ENCODE peak calls at places on chromosomes 4 and X, in seven cellular contexts. K is GM10248; X is brain microvascular endothelial cell; S is fibroblast of lung; C is thoracic aorta; R is adrenal gland; F is CD4-positive, alpha-beta T cell. W is an unnamed sample.

GRCh38 chr4:17701882-17702281 is 79.5 kb downstream of the FAM184B start:
- DNase-seq in K (no peak), X (no peak), S (no peak), C (no peak), R (no peak), F (no peak), W (no peak)

GRCh38 chrX:145825896-145826295 is 8.3 kb downstream of the SLITRK2 start:
- DNase-seq in K (no peak), X (peak; percentile 23), S (peak; percentile 43), C (no peak), R (peak; percentile 27), F (no peak), W (no peak)

GRCh38 chrX:17632942-17633341 is 104.4 kb upstream of the SCML1 start:
- DNase-seq in K (no peak), X (no peak), S (peak; percentile 23), C (no peak), R (no peak), F (no peak), W (no peak)

GRCh38 chr4:111064342-111064993 is 441.6 kb upstream of the PITX2 start:
- DNase-seq in K (no peak), X (peak; percentile 55), S (no peak), C (no peak), R (no peak), F (no peak), W (no peak)

GRCh38 chrX:70468709-70469108 is 24.1 kb downstream of the DLG3 start:
- DNase-seq in K (no peak), X (no peak), S (no peak), C (no peak), R (no peak), F (no peak), W (no peak)

GRCh38 chr4:100257567-100257966 is 67.3 kb upstream of the DDIT4L start:
- DNase-seq in K (no peak), X (no peak), S (no peak), C (no peak), R (no peak), F (no peak), W (no peak)

GRCh38 chrX:17024896-17025295 is 78.4 kb downstream of the REPS2 start:
- DNase-seq in K (no peak), X (no peak), S (peak; percentile 34), C (no peak), R (no peak), F (no peak), W (no peak)

GRCh38 chr4:177442623-177443155 is 452 bp upstream of the AGA start:
- DNase-seq in K (peak; percentile 24), X (no peak), S (no peak), C (no peak), R (peak; percentile 24), F (no peak), W (no peak)

GRCh38 chr4:183320211-183321068 is at the start of gene CLDN22:
- DNase-seq in K (no peak), X (no peak), S (no peak), C (no peak), R (no peak), F (no peak), W (no peak)

GRCh38 chrX:104428231-104428630 is 137.8 kb upstream of the IL1RAPL2 start:
- DNase-seq in K (no peak), X (no peak), S (no peak), C (no peak), R (no peak), F (no peak), W (no peak)

GRCh38 chrX:118392726-118393125 is 46.8 kb downstream of the WDR44 start:
- DNase-seq in K (no peak), X (no peak), S (peak; percentile 44), C (no peak), R (no peak), F (no peak), W (no peak)

GRCh38 chr4:189121336-189121735 is 819.3 kb upstream of the FRG1 start:
- DNase-seq in K (no peak), X (no peak), S (no peak), C (no peak), R (no peak), F (no peak), W (no peak)

GRCh38 chr4:6834867-6835266 is 52.3 kb downstream of the KIAA0232 start:
- DNase-seq in K (no peak), X (peak; percentile 29), S (no peak), C (no peak), R (no peak), F (no peak), W (no peak)

GRCh38 chrX:17435476-17435875 is 60.5 kb downstream of the NHS start:
- DNase-seq in K (no peak), X (no peak), S (no peak), C (no peak), R (no peak), F (no peak), W (no peak)

GRCh38 chrX:13967636-13968035 is 62.1 kb downstream of the GEMIN8 start:
- DNase-seq in K (no peak), X (no peak), S (no peak), C (no peak), R (no peak), F (no peak), W (no peak)

GRCh38 chr4:84503495-84504437 is 4.7 kb upstream of the NKX6-1 start:
- DNase-seq in K (no peak), X (peak; percentile 68), S (peak; percentile 77), C (no peak), R (no peak), F (no peak), W (no peak)

GRCh38 chr4:39346856-39347519 is 19.2 kb downstream of the RFC1 start:
- DNase-seq in K (no peak), X (no peak), S (no peak), C (no peak), R (no peak), F (no peak), W (no peak)

GRCh38 chr4:14180166-14180565 is 552.6 kb upstream of the BOD1L1 start:
- DNase-seq in K (no peak), X (no peak), S (no peak), C (no peak), R (no peak), F (no peak), W (no peak)

GRCh38 chr4:54497947-54498346 is 159.8 kb upstream of the KIT start:
- DNase-seq in K (no peak), X (no peak), S (no peak), C (no peak), R (no peak), F (no peak), W (no peak)

GRCh38 chr4:163284304-163284703 is 48.1 kb downstream of the NPY1R start:
- DNase-seq in K (no peak), X (no peak), S (no peak), C (no peak), R (no peak), F (no peak), W (no peak)

GRCh38 chr4:79413032-79413431 is 5.0 kb upstream of the GK2 start:
- DNase-seq in K (no peak), X (no peak), S (no peak), C (no peak), R (no peak), F (no peak), W (no peak)

GRCh38 chr4:106985830-106986229 is 50.3 kb downstream of the DKK2 start:
- DNase-seq in K (no peak), X (no peak), S (no peak), C (no peak), R (no peak), F (no peak), W (no peak)

GRCh38 chr4:168622600-168622999 is 125.7 kb downstream of the PALLD start:
- DNase-seq in K (no peak), X (no peak), S (no peak), C (no peak), R (no peak), F (no peak), W (no peak)

GRCh38 chrX:37824491-37825224 is 22.7 kb downstream of the DYNLT3 start:
- DNase-seq in K (no peak), X (no peak), S (peak; percentile 29), C (no peak), R (no peak), F (no peak), W (no peak)
- TF ChIP-seq CTCF in K (no peak), X (no peak), S (no peak), C (no peak), R (no peak), F (no peak), W (no peak)

GRCh38 chrX:10165580-10166247 is 8.9 kb downstream of the CLCN4 start:
- DNase-seq in K (peak; percentile 34), X (no peak), S (no peak), C (no peak), R (no peak), F (no peak), W (no peak)
- TF ChIP-seq CTCF in K (no peak), X (no peak), S (no peak), C (no peak), R (no peak), F (no peak), W (no peak)

DNA sequence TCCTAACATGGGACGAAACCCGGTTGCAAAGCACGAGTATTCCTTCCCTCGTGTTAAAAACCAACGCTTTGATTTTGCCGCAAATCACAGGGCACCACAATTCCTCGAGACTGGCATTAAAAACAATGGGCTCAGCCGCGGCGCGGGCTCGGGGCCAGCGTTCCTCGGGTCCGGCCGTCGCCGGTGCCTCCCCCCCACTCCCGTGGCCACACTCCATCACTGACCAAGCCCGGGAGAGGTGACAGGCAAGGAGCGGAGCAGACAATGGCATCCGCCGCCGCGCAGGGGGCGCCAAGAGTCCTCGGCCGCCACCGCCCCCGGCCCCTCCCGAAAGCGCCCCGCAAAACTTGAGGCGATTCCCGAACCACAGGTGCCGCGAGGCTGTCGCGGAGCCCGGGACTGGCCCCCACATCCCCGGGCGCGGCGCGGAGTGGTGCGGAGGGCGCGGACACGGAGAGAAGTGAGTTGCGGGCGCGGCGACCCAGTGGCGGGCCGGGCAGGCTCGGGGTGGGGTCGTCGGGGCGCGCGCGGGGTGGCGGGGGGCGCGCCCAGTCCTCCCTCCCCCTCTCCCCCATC is 445 bp downstream of the AP1S2 start:
- DNase-seq in K (peak; percentile 62), X (no peak), S (peak; percentile 2), C (no peak), R (peak; percentile 56), F (peak; percentile 45), W (peak; percentile 16)
- TF ChIP-seq CTCF in K (peak; percentile 33), X (no peak), S (no peak), C (no peak), R (no peak), F (peak; percentile 37), W (no peak)

DNA sequence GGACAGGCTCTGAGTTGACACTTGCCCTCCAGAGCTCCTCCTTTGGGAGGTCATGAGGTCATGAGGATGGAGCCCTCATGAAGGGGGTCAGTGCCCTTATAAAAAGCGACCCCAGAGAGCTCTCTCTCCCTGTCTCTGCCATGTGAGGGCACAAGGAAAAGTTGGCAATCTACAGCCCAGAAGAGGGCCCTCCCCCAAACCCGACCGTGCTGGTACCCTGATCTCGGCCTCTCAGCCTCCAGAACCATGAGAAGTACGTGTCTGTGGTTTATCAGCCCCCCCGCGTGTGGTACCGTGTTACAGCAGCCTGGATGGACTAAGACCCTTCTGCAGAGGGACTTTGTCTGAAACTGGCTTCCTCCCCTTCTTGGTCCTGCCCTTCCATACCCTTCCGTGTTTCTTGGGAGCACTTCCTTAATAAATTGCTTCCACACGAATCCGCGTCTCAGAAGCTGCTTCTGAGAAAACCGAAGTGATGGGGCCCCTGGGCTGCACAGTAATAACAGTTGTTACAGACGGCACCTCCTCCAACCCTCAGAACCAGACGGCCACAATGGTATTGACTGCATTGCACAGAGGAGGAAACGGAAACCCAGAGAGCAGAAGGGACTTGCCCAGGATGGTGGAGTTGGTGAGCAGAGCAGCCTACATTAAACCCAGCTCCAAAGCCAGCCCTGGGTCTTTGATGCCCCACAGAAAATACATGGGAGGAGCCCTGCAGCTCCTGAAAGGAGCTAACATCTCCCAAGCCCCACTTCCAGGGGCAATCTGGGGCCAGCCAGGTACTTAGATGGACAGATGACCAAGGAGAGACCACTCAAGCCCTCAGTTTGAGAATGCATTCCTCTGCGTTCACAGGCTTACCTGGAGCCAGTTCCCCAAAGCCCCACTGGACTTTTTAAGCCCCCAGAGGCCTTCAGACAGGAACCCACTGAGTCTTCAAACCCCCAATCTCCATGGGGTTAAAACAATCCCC is 242.7 kb downstream of the BCOR start:
- DNase-seq in K (peak; percentile 64), X (no peak), S (no peak), C (no peak), R (no peak), F (peak; percentile 69), W (no peak)
- TF ChIP-seq CTCF in K (no peak), X (no peak), S (no peak), C (no peak), R (no peak), F (no peak), W (no peak)